ENCODE peak calls at places on chromosomes 16 and 17, in four cellular contexts. V, W, J and H are unnamed samples.

GRCh38 chr17:33209671-33210070 is 83.4 kb downstream of the ASIC2 start:
- DNase-seq in J (no peak), W (no peak), V (no peak), H (no peak)

GRCh38 chr17:7336240-7337175 is at the start of gene ACAP1:
- DNase-seq in J (peak), W (peak), V (no peak), H (no peak)

GRCh38 chr17:60606036-60606435 is 6.0 kb downstream of the PPM1D start:
- DNase-seq in J (no peak), V (no peak), W (no peak), H (no peak)

GRCh38 chr16:66954097-66954659 is 6.9 kb upstream of the CES3 start:
- DNase-seq in V (peak), J (peak), W (peak), H (peak)

GRCh38 chr17:65137076-65137935 is at the start of gene RGS9:
- DNase-seq in W (peak), V (peak), J (peak), H (peak)

GRCh38 chr17:15265131-15265530 is at the start of gene PMP22:
- DNase-seq in V (no peak), J (no peak), W (no peak), H (no peak)

GRCh38 chr16:31354394-31355291 is at the start of gene ITGAX:
- DNase-seq in V (peak), W (peak), J (no peak), H (no peak)

GRCh38 chr16:23949630-23950290 is 114.0 kb downstream of the PRKCB start:
- DNase-seq in J (no peak), W (no peak), V (no peak), H (no peak)

GRCh38 chr16:69534720-69535119 is 31.0 kb upstream of the NFAT5 start:
- DNase-seq in W (no peak), V (no peak), J (no peak), H (no peak)

GRCh38 chr16:87897563-87898505 is 28.5 kb upstream of the SLC7A5 start:
- DNase-seq in W (no peak), J (no peak), V (no peak), H (no peak)

GRCh38 chr16:85326113-85326793 is 214.0 kb upstream of the CIBAR2 start:
- DNase-seq in J (no peak), V (no peak), W (no peak), H (no peak)
- TF ChIP-seq FOXJ3 in J (no peak), V (no peak), W (no peak), H (no peak)

GRCh38 chr16:75219088-75219487 is 300 bp downstream of the CTRB1 start:
- DNase-seq in J (no peak), W (no peak), V (no peak), H (no peak)

GRCh38 chr16:75216576-75216975 is 2.2 kb upstream of the CTRB1 start:
- DNase-seq in V (no peak), W (no peak), J (no peak), H (no peak)

GRCh38 chr16:75219838-75220237 is 1.1 kb downstream of the CTRB1 start:
- DNase-seq in W (no peak), J (no peak), V (no peak), H (no peak)

GRCh38 chr16:75217389-75217851 is 1.4 kb upstream of the CTRB1 start:
- DNase-seq in W (no peak), V (no peak), J (no peak), H (no peak)

DNA sequence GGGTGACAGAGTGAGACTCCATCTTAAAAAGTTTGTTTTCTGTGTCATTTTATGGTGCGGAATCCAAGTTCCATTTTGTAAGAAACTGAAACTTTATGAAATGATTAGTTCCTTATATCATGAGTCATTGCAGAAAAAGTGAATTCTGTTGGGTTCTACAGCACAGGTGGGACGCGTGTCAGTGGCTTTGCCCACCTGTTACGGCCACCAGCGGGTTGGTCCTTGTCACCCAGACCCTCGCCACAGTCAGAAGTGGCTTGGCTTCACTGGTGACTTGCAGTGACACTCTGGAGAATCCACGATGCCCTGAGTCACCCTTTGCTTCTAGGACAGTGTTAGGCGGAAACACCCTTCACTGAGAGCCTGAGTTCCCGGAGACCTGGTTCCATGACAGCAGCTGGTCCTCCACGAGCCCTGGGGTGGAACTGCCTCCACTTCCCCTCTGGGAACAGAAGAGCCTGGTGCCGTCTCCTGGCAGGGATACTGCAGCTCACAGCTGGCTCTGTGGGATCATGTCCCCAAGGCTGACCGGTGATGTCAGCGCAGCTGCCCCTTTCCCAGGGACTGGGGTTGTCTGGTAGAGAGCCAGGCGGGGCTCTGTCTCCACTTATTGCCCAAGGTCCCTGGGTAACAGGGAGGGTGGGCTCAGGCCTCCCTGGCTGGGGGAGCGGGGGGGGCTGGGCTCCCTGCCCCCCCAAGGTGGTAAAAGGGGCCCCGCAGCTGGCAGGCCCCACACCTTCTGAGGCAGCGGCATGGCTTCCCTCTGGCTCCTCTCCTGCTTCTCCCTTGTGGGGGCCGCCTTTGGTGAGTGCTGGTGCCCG is at the start of gene CTRB1:
- DNase-seq in J (no peak), W (no peak), V (peak), H (no peak)
- TF ChIP-seq FOXJ3 in J (no peak), W (no peak), V (no peak), H (no peak)

GRCh38 chr17:81109957-81110356 is 55.4 kb upstream of the PVALEF start:
- DNase-seq in W (no peak), V (no peak), J (no peak), H (no peak)

GRCh38 chr17:81103379-81103778 is 61.9 kb upstream of the PVALEF start:
- DNase-seq in V (no peak), W (no peak), J (no peak), H (no peak)

GRCh38 chr17:81102869-81103268 is 62.4 kb upstream of the PVALEF start:
- DNase-seq in J (no peak), V (no peak), W (no peak), H (no peak)

GRCh38 chr17:81108220-81108619 is 57.1 kb upstream of the PVALEF start:
- DNase-seq in W (no peak), J (no peak), V (no peak), H (no peak)

GRCh38 chr17:81106716-81107115 is 58.6 kb upstream of the PVALEF start:
- DNase-seq in W (no peak), V (no peak), J (no peak), H (no peak)
- TF ChIP-seq FOXJ3 in W (no peak), V (no peak), J (no peak), H (no peak)

GRCh38 chr17:66942453-66943264 is 21.8 kb upstream of the CACNG4 start:
- DNase-seq in V (no peak), W (no peak), J (no peak), H (no peak)
- TF ChIP-seq FOXJ3 in V (no peak), W (no peak), J (no peak), H (no peak)

GRCh38 chr17:80499961-80500665 is 23.7 kb upstream of the NPTX1 start:
- DNase-seq in W (no peak), J (no peak), V (no peak), H (no peak)

GRCh38 chr17:80499536-80499935 is 23.1 kb upstream of the NPTX1 start:
- DNase-seq in W (no peak), V (no peak), J (no peak), H (no peak)

GRCh38 chr17:80497726-80498241 is 21.4 kb upstream of the NPTX1 start:
- DNase-seq in V (no peak), W (no peak), J (no peak), H (no peak)

GRCh38 chr17:80498242-80498919 is 22.0 kb upstream of the NPTX1 start:
- DNase-seq in W (no peak), V (no peak), J (no peak), H (peak)

GRCh38 chr17:80498920-80499410 is 22.6 kb upstream of the NPTX1 start:
- DNase-seq in V (no peak), W (no peak), J (no peak), H (no peak)
- TF ChIP-seq FOXJ3 in V (no peak), W (no peak), J (no peak), H (no peak)

DNA sequence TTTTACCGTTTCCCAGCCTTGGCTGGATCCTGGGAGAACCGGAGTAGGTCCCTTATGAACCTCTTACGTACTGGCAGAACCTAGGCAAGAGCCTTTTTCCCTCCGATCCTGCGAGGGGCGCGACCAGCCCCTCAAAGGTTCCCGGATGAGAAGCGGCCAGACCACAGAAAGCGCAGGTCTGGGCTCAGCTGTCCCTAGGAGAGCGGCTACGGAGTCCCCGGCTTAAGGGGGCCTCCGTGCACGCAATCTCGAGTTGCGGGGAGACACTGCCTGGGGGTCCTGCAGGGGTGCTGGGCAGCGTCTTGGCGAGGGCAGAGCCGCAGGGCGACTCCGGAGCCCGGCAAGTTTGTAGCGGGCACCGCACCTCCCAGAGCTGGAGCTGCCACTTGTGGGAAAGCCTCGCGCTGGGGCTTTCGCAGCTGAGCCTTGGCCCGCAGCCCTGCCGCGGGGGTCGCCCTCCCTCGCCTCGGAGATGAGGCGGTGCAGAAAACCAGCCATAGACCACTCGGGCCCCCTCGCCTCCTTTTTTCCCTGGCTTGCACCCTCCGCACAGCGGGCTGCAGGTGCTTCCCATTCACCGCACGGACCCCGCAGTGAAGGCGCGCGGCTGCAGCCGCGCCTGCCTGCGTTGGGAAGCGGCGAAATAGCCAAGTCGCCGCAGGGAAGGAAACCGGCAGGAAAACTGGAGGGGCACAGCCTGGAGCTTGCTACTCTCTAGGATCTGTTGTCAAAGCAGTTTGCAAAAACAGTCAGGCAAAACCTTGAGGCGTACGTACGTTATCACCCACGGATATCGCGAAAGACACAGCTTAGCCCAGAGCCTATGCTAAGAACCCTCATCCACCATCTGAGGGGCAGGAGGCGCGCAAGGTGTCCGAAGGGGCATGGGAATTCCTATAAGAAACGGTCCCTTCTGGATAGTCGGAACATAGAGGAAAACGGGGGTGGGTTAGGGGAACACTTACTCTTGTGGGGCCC is 834 bp downstream of the CDH8 start:
- DNase-seq in W (no peak), V (peak), J (peak), H (no peak)
- TF ChIP-seq FOXJ3 in W (no peak), V (no peak), J (no peak), H (no peak)

DNA sequence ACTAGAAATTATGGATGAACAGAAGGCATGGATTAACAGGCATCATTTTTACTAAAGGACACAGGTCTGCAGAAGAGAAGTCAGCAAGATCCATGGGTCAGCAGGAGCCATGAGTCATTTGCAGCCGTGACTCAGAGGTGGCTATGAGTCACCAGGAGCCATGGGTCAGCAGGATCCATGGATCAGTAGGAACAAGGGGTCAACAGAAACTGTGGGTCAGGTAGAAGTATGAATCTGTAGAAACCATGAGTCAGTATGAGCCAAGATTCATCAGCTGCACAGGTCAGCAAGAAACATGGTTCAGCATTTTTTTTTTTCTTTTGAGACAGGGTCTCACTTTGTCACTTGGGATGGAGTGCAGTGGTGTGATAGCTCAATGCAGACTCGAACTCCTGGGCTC is 58.2 kb upstream of the HS3ST4 start:
- DNase-seq in W (peak), J (no peak), V (no peak), H (peak)
- TF ChIP-seq FOXJ3 in W (no peak), J (no peak), V (no peak), H (no peak)